ENCODE peak calls at places on chromosomes 6 and 20, in seven cellular contexts. R is MV-4-11; Q is activated T-cell treated with anti-CD3 and anti-CD28 coated beads, Interleukin-2, amount 50 U/mL, for 4 hours; A is ascending aorta; B is A549; N is hepatocyte; L is occipital lobe. W is an unnamed sample.

GRCh38 chr20:41786158-41786557 is 168.0 kb upstream of the CHD6 start:
- DNase-seq in R (no peak), Q (no peak), A (no peak), B (no peak), N (no peak), L (no peak), W (no peak)

GRCh38 chr6:139060332-139060731 is 31.8 kb downstream of the ABRACL start:
- DNase-seq in R (peak), Q (no peak), A (no peak), B (no peak), N (no peak), L (no peak), W (no peak)

GRCh38 chr20:58650181-58650775 is 805 bp upstream of the STX16 start:
- DNase-seq in R (peak), Q (peak), A (no peak), B (no peak), N (peak), L (no peak), W (peak)

GRCh38 chr20:32966881-32967781 is 37.1 kb downstream of the SUN5 start:
- DNase-seq in R (peak), Q (no peak), A (peak), B (no peak), N (no peak), L (no peak), W (peak)

GRCh38 chr20:1874534-1875168 is 20.6 kb upstream of the SIRPA start:
- DNase-seq in R (peak), Q (no peak), A (no peak), B (no peak), N (peak), L (no peak), W (no peak)

GRCh38 chr6:39365281-39366074 is 43.0 kb upstream of the KCNK16 start:
- DNase-seq in R (no peak), Q (no peak), A (no peak), B (no peak), N (no peak), L (no peak), W (no peak)

GRCh38 chr6:109002100-109002697 is 92.4 kb downstream of the SESN1 start:
- DNase-seq in R (no peak), Q (no peak), A (no peak), B (no peak), N (peak), L (no peak), W (no peak)

GRCh38 chr6:154888426-154888825 is 106.7 kb upstream of the TIAM2 start:
- DNase-seq in R (no peak), Q (no peak), A (no peak), B (no peak), N (no peak), L (no peak), W (no peak)

GRCh38 chr6:38307730-38308129 is 332.0 kb downstream of the BTBD9 start:
- DNase-seq in R (peak), Q (no peak), A (no peak), B (no peak), N (no peak), L (no peak), W (no peak)

GRCh38 chr20:25865715-25866656 is 169.3 kb upstream of the ZNF337 start:
- DNase-seq in R (peak), Q (peak), A (peak), B (peak), N (peak), L (peak), W (peak)

GRCh38 chr20:47380481-47380880 is 24.0 kb upstream of the ZMYND8 start:
- DNase-seq in R (no peak), Q (no peak), A (no peak), B (no peak), N (no peak), L (no peak), W (no peak)

GRCh38 chr20:41499064-41499463 is 119.1 kb downstream of the CHD6 start:
- DNase-seq in R (no peak), Q (no peak), A (no peak), B (no peak), N (no peak), L (no peak), W (no peak)

GRCh38 chr6:1438471-1438881 is 49.1 kb downstream of the FOXF2 start:
- DNase-seq in R (no peak), Q (no peak), A (no peak), B (no peak), N (no peak), L (no peak), W (no peak)

GRCh38 chr6:160952633-160953281 is 38.8 kb upstream of the MAP3K4 start:
- DNase-seq in R (peak), Q (no peak), A (no peak), B (no peak), N (no peak), L (no peak), W (no peak)

W was measured in activated gamma-delta T cell treated with Interleukin-2 at 50 U/mL for 16 hours.